ENCODE peak calls at places on chromosomes 16 and 17, in four cellular contexts. One of them, this sample, is unnamed. For H3K27me3, the result is how much of the 10 kb centered on the place peaks cover.

GRCh38 chr17:45221997-45222272 is 250 bp downstream of the FMNL1 start:
- DNase-seq in esophagus squamous epithelium: no peak
- DNase-seq in Peyer's patch: no peak
- DNase-seq in gastrocnemius medialis: no peak
- DNase-seq in this sample: no peak

GRCh38 chr17:77266891-77267341 is 126.1 kb downstream of the SEC14L1 start:
- DNase-seq in esophagus squamous epithelium: no peak
- DNase-seq in Peyer's patch: no peak
- DNase-seq in gastrocnemius medialis: no peak
- DNase-seq in this sample: no peak

GRCh38 chr17:57499648-57500049 is 243.3 kb downstream of the MSI2 start:
- DNase-seq in esophagus squamous epithelium: no peak
- DNase-seq in gastrocnemius medialis: no peak
- DNase-seq in Peyer's patch: no peak
- DNase-seq in this sample: no peak

GRCh38 chr17:82957469-82957795 is 117.6 kb upstream of the ZNF750 start:
- DNase-seq in gastrocnemius medialis: no peak
- DNase-seq in Peyer's patch: peak
- DNase-seq in esophagus squamous epithelium: no peak
- DNase-seq in this sample: no peak

GRCh38 chr17:7886227-7887037 is 2.2 kb upstream of the CHD3 start:
- DNase-seq in Peyer's patch: peak
- DNase-seq in esophagus squamous epithelium: no peak
- DNase-seq in gastrocnemius medialis: no peak
- DNase-seq in this sample: no peak

GRCh38 chr16:69926241-69926640 is 24.9 kb upstream of the CLEC18A start:
- DNase-seq in gastrocnemius medialis: no peak
- DNase-seq in Peyer's patch: no peak
- DNase-seq in esophagus squamous epithelium: no peak
- DNase-seq in this sample: no peak

GRCh38 chr17:61362396-61362795 is 37.2 kb upstream of the TBX2 start:
- DNase-seq in Peyer's patch: no peak
- DNase-seq in gastrocnemius medialis: no peak
- DNase-seq in esophagus squamous epithelium: no peak
- DNase-seq in this sample: no peak

GRCh38 chr16:59634951-59635350 is 900.8 kb upstream of the GOT2 start:
- DNase-seq in esophagus squamous epithelium: no peak
- DNase-seq in Peyer's patch: no peak
- DNase-seq in gastrocnemius medialis: no peak
- DNase-seq in this sample: no peak

GRCh38 chr17:77609553-77610517 is 348.7 kb upstream of the TNRC6C start:
- DNase-seq in gastrocnemius medialis: no peak
- DNase-seq in esophagus squamous epithelium: no peak
- DNase-seq in Peyer's patch: peak
- DNase-seq in this sample: no peak

GRCh38 chr17:11372692-11373091 is 131.7 kb downstream of the SHISA6 start:
- DNase-seq in esophagus squamous epithelium: no peak
- DNase-seq in Peyer's patch: no peak
- DNase-seq in gastrocnemius medialis: no peak
- DNase-seq in this sample: no peak

GRCh38 chr17:5416886-5417285 is 2.6 kb downstream of the NUP88 start:
- DNase-seq in esophagus squamous epithelium: no peak
- DNase-seq in gastrocnemius medialis: no peak
- DNase-seq in Peyer's patch: no peak
- DNase-seq in this sample: no peak

GRCh38 chr16:84909686-84910085 is 89.9 kb downstream of the CRISPLD2 start:
- DNase-seq in Peyer's patch: no peak
- DNase-seq in esophagus squamous epithelium: no peak
- DNase-seq in gastrocnemius medialis: no peak
- DNase-seq in this sample: no peak

GRCh38 chr16:424033-424622 is 1.3 kb upstream of the RAB11FIP3 start:
- DNase-seq in gastrocnemius medialis: peak
- DNase-seq in Peyer's patch: peak
- DNase-seq in esophagus squamous epithelium: no peak
- DNase-seq in this sample: peak

GRCh38 chr16:28538733-28539596 is at the start of gene NUPR1:
- DNase-seq in esophagus squamous epithelium: peak
- DNase-seq in gastrocnemius medialis: peak
- DNase-seq in Peyer's patch: peak
- DNase-seq in this sample: peak

GRCh38 chr17:47131761-47132160 is 57.3 kb downstream of the CDC27 start:
- DNase-seq in Peyer's patch: no peak
- DNase-seq in esophagus squamous epithelium: no peak
- DNase-seq in gastrocnemius medialis: no peak
- DNase-seq in this sample: no peak

GRCh38 chr16:73151225-73151624 is 103.3 kb upstream of the ZFHX3 start:
- DNase-seq in esophagus squamous epithelium: no peak
- DNase-seq in Peyer's patch: no peak
- DNase-seq in gastrocnemius medialis: no peak
- DNase-seq in this sample: no peak

GRCh38 chr16:13770436-13770835 is 149.5 kb upstream of the ERCC4 start:
- DNase-seq in esophagus squamous epithelium: no peak
- DNase-seq in Peyer's patch: no peak
- DNase-seq in gastrocnemius medialis: no peak
- DNase-seq in this sample: no peak

GRCh38 chr16:13766334-13766733 is 153.6 kb upstream of the ERCC4 start:
- DNase-seq in esophagus squamous epithelium: no peak
- DNase-seq in Peyer's patch: no peak
- DNase-seq in gastrocnemius medialis: no peak
- DNase-seq in this sample: no peak

GRCh38 chr16:13772782-13773181 is 147.2 kb upstream of the ERCC4 start:
- DNase-seq in esophagus squamous epithelium: no peak
- DNase-seq in Peyer's patch: no peak
- DNase-seq in gastrocnemius medialis: no peak
- DNase-seq in this sample: no peak

DNA sequence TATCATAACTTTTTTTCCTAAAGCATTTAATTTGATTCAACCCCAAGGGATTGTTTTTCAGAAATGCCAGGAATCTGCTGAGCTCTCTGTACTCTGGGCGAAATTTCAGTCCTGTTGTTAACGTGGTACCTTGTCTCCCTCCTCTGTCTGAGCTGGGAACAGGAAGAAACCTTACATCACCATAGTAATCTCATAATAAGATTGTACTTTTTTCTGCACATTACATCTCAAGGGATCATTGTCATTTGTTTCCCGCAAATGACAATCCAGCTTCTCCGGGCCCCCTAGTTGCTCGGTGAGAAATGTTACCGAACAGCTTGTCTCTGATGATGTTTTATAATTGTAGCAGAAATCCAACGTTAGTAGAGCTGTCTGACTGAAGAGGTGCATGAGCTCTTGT is 152.7 kb upstream of the ERCC4 start:
- DNase-seq in gastrocnemius medialis: no peak
- DNase-seq in Peyer's patch: no peak
- DNase-seq in esophagus squamous epithelium: no peak
- DNase-seq in this sample: no peak
- TF ChIP-seq CTCF in gastrocnemius medialis: no peak
- TF ChIP-seq CTCF in Peyer's patch: no peak
- TF ChIP-seq CTCF in esophagus squamous epithelium: peak
- TF ChIP-seq CTCF in this sample: peak

GRCh38 chr17:75752405-75753192 is 12.4 kb downstream of the GALK1 start:
- DNase-seq in Peyer's patch: no peak
- DNase-seq in esophagus squamous epithelium: no peak
- DNase-seq in gastrocnemius medialis: no peak
- DNase-seq in this sample: no peak

GRCh38 chr17:75754378-75755204 is 10.4 kb downstream of the GALK1 start:
- DNase-seq in esophagus squamous epithelium: no peak
- DNase-seq in gastrocnemius medialis: no peak
- DNase-seq in Peyer's patch: no peak
- DNase-seq in this sample: no peak

GRCh38 chr17:75753193-75753513 is 11.8 kb downstream of the GALK1 start:
- DNase-seq in esophagus squamous epithelium: no peak
- DNase-seq in Peyer's patch: no peak
- DNase-seq in gastrocnemius medialis: no peak
- DNase-seq in this sample: no peak

GRCh38 chr17:75755205-75755901 is 9.6 kb downstream of the GALK1 start:
- DNase-seq in Peyer's patch: no peak
- DNase-seq in gastrocnemius medialis: no peak
- DNase-seq in esophagus squamous epithelium: no peak
- DNase-seq in this sample: no peak

GRCh38 chr17:75753514-75754377 is 11.2 kb downstream of the GALK1 start:
- DNase-seq in gastrocnemius medialis: peak
- DNase-seq in esophagus squamous epithelium: no peak
- DNase-seq in Peyer's patch: peak
- DNase-seq in this sample: no peak
- H3K4me3 ChIP-seq in gastrocnemius medialis: peak
- H3K4me3 ChIP-seq in esophagus squamous epithelium: peak
- H3K4me3 ChIP-seq in Peyer's patch: peak
- H3K4me3 ChIP-seq in this sample: peak

DNA sequence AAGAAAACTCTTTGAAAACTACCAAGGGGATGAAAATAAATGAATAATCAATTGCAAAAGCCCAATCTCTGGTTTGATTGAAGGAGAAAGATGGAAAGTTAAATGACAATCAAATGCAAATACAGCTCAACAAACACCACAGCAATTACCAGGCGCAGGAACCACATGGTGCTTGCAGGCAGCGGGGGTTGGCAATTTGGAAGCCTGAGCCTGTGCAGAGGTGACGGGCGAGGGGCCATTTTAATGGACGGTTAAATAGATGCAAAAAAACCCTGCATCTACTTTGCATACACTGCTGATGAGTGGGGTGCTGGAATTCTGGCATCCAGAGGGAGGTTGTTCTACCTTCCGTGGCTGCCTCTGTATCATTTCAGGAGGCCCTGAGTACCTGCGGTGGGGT is 4.8 kb upstream of the SEZ6 start:
- DNase-seq in Peyer's patch: no peak
- DNase-seq in gastrocnemius medialis: no peak
- DNase-seq in esophagus squamous epithelium: no peak
- DNase-seq in this sample: no peak
- H3K27me3 ChIP-seq in Peyer's patch: under half
- H3K27me3 ChIP-seq in gastrocnemius medialis: under half
- H3K27me3 ChIP-seq in esophagus squamous epithelium: under half
- H3K27me3 ChIP-seq in this sample: under half

GRCh38 chr17:78623541-78623940 is 46.3 kb upstream of the DNAH17 start:
- DNase-seq in gastrocnemius medialis: no peak
- DNase-seq in esophagus squamous epithelium: no peak
- DNase-seq in Peyer's patch: no peak
- DNase-seq in this sample: no peak
- TF ChIP-seq CTCF in gastrocnemius medialis: no peak
- TF ChIP-seq CTCF in esophagus squamous epithelium: no peak
- TF ChIP-seq CTCF in Peyer's patch: no peak
- TF ChIP-seq CTCF in this sample: no peak

DNA sequence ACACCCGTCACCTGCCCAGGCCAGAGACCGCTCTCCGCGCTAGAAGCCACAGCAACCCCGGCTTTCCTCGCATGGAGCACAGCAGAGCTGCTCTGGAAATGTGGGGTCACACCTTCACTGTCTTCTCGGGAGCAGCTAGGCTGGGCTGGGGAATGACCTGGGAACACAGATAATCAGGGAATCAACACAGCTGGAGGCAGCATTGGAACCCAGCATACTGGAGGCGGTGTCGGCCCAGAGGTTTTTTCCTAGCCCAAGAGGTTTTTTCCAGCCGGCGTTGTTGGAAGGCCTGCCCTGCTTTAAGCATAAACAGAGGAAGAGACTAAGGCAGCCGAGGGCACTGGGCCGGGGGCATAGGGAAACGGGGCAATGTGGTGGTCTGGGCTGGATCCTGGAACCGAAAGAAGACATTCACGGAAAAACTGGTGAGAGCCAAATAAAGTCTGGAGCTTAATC is 808 bp upstream of the PLD6 start:
- DNase-seq in Peyer's patch: no peak
- DNase-seq in esophagus squamous epithelium: no peak
- DNase-seq in gastrocnemius medialis: no peak
- DNase-seq in this sample: no peak
- H3K4me3 ChIP-seq in Peyer's patch: no peak
- H3K4me3 ChIP-seq in esophagus squamous epithelium: peak
- H3K4me3 ChIP-seq in gastrocnemius medialis: no peak
- H3K4me3 ChIP-seq in this sample: peak

DNA sequence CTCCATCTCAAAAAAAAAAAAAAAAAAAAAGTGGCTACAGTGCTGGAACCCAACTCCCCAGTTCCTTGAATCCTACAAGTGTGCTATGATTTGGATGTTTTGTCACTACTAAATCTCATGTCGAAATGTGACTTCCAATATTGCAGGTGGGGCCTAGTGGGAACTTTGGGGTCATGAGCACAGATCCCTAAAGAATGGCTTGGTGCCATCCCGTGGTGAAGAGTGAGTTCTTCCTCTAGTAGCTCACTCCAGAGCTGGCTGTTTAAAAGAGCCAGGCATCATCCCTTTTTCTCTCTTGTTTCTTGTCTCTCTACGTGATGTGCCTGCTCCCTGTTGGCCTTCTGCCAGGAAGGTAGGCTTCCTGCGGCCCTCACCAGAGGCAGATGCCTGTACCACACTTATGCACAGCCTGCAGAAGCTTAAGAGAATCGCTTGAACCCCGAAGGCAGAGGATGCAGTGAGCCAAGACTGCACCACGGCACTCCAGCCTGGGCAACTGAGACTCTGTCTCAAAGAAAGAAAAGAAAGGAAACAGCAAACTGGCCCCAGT is 3.0 kb downstream of the MT1E start:
- DNase-seq in Peyer's patch: no peak
- DNase-seq in gastrocnemius medialis: no peak
- DNase-seq in esophagus squamous epithelium: no peak
- DNase-seq in this sample: no peak
- H3K27me3 ChIP-seq in Peyer's patch: under half
- H3K27me3 ChIP-seq in gastrocnemius medialis: under half
- H3K27me3 ChIP-seq in esophagus squamous epithelium: under half
- H3K27me3 ChIP-seq in this sample: under half

GRCh38 chr17:69358688-69359596 is 32.0 kb upstream of the ABCA5 start:
- DNase-seq in gastrocnemius medialis: no peak
- DNase-seq in esophagus squamous epithelium: no peak
- DNase-seq in Peyer's patch: no peak
- DNase-seq in this sample: no peak
- TF ChIP-seq CTCF in gastrocnemius medialis: no peak
- TF ChIP-seq CTCF in esophagus squamous epithelium: no peak
- TF ChIP-seq CTCF in Peyer's patch: peak
- TF ChIP-seq CTCF in this sample: no peak

GRCh38 chr16:87860553-87861299 is 8.6 kb downstream of the SLC7A5 start:
- DNase-seq in esophagus squamous epithelium: no peak
- DNase-seq in gastrocnemius medialis: peak
- DNase-seq in Peyer's patch: no peak
- DNase-seq in this sample: no peak
- H3K4me3 ChIP-seq in esophagus squamous epithelium: peak
- H3K4me3 ChIP-seq in gastrocnemius medialis: peak
- H3K4me3 ChIP-seq in Peyer's patch: no peak
- H3K4me3 ChIP-seq in this sample: no peak

GRCh38 chr16:75942901-75943300 is 216.6 kb upstream of the CPHXL start:
- DNase-seq in esophagus squamous epithelium: no peak
- DNase-seq in Peyer's patch: no peak
- DNase-seq in gastrocnemius medialis: no peak
- DNase-seq in this sample: no peak

GRCh38 chr16:75943705-75944514 is 217.6 kb upstream of the CPHXL start:
- DNase-seq in esophagus squamous epithelium: no peak
- DNase-seq in Peyer's patch: no peak
- DNase-seq in gastrocnemius medialis: no peak
- DNase-seq in this sample: no peak

GRCh38 chr16:75942351-75942750 is 216.1 kb upstream of the CPHXL start:
- DNase-seq in esophagus squamous epithelium: no peak
- DNase-seq in Peyer's patch: no peak
- DNase-seq in gastrocnemius medialis: no peak
- DNase-seq in this sample: no peak

DNA sequence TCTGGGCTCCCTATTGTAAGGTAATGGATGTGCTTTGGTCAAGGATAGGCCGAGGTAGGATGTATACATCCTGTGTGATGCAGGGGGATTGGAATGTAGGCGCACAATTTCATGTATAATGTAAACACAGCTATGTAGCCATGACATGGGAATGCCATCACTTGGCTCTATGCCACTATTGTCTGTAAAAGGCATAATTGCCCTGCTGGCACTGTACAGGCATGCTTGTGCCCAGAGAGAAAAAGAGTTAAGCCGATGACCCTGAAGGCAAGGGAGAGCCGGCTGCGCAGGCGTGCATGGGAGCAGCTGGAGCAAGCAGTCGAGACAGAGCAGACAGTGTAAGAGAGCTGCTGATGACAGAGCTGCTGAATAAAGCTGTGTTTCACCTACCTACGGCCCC is 212.5 kb upstream of the CPHXL start:
- DNase-seq in gastrocnemius medialis: no peak
- DNase-seq in Peyer's patch: no peak
- DNase-seq in esophagus squamous epithelium: no peak
- DNase-seq in this sample: no peak
- H3K27me3 ChIP-seq in gastrocnemius medialis: under half
- H3K27me3 ChIP-seq in Peyer's patch: under half
- H3K27me3 ChIP-seq in esophagus squamous epithelium: under half
- H3K27me3 ChIP-seq in this sample: under half